ENCODE peak calls at places on chromosomes 11 and 22, in five cellular contexts. G, B, L, Z and U are unnamed samples.

GRCh38 chr11:128879817-128880216 is 11.3 kb upstream of the KCNJ5 start:
- DNase-seq in G (no peak), B (no peak), L (no peak), Z (no peak), U (no peak)

GRCh38 chr11:122313581-122313980 is 197.6 kb upstream of the BLID start:
- DNase-seq in L (no peak), B (no peak), Z (no peak), G (no peak), U (no peak)

GRCh38 chr11:18383388-18384156 is 10.8 kb upstream of the LDHA start:
- DNase-seq in Z (peak), B (no peak), G (peak), L (peak), U (no peak)

GRCh38 chr11:121711900-121712424 is 259.2 kb upstream of the SORL1-AS1 start:
- DNase-seq in Z (no peak), L (no peak), G (no peak), B (no peak), U (no peak)

GRCh38 chr22:26086359-26086758 is 82.9 kb upstream of the SEZ6L start:
- DNase-seq in G (no peak), B (no peak), Z (no peak), L (no peak), U (no peak)

GRCh38 chr11:23278121-23278520 is 417.8 kb upstream of the CCDC179 start:
- DNase-seq in B (no peak), Z (no peak), G (no peak), L (no peak), U (no peak)

GRCh38 chr11:63641727-63642126 is 27.5 kb upstream of the PLAAT3 start:
- DNase-seq in B (no peak), G (no peak), L (no peak), Z (no peak), U (no peak)

GRCh38 chr11:87398913-87399312 is 361.2 kb downstream of the TMEM135 start:
- DNase-seq in Z (no peak), G (no peak), L (no peak), B (no peak), U (no peak)

GRCh38 chr11:116790167-116791001 is 1.3 kb downstream of the APOA5 start:
- DNase-seq in B (no peak), G (no peak), Z (no peak), L (no peak), U (no peak)

GRCh38 chr11:79212711-79213110 is 228.1 kb downstream of the TENM4 start:
- DNase-seq in Z (no peak), B (no peak), L (no peak), G (no peak), U (no peak)

GRCh38 chr11:70826541-70826943 is 425.8 kb downstream of the SHANK2 start:
- DNase-seq in B (no peak), Z (no peak), G (no peak), L (no peak), U (no peak)

GRCh38 chr11:30451167-30451566 is 128.3 kb downstream of the ARL14EP start:
- DNase-seq in L (no peak), G (no peak), Z (no peak), B (no peak), U (no peak)

GRCh38 chr11:61609000-61609969 is 28.4 kb upstream of the SYT7 start:
- DNase-seq in G (no peak), B (no peak), Z (no peak), L (no peak), U (no peak)

GRCh38 chr22:35861451-35861850 is 143.8 kb downstream of the APOL5 start:
- DNase-seq in B (no peak), G (no peak), Z (no peak), L (no peak), U (no peak)

GRCh38 chr22:48369789-48370507 is 1457.7 kb downstream of the BRD1 start:
- DNase-seq in B (no peak), Z (no peak), G (no peak), L (no peak), U (peak)

GRCh38 chr11:104534268-104534667 is 364.0 kb downstream of the CASP12 start:
- DNase-seq in Z (no peak), L (no peak), G (no peak), B (no peak), U (no peak)

GRCh38 chr11:115605397-115606222 is 101.4 kb upstream of the CADM1 start:
- DNase-seq in B (no peak), G (no peak), L (no peak), Z (no peak), U (no peak)

GRCh38 chr11:60887531-60887930 is 18.9 kb downstream of the PRPF19 start:
- DNase-seq in G (no peak), B (no peak), Z (peak), L (peak), U (no peak)